ENCODE peak calls at places on chromosome 5, in four cellular contexts. One of them, this sample, is unnamed.

GRCh38 chr5:90562331-90562730 is 3.7 kb downstream of the ADGRV1 start:
- DNase-seq in uterus: no peak
- DNase-seq in fibroblast of pulmonary artery: no peak
- DNase-seq in foreskin fibroblast: no peak
- DNase-seq in this sample: no peak

GRCh38 chr5:10999714-11000113 is 238.7 kb upstream of the DAP start:
- DNase-seq in fibroblast of pulmonary artery: no peak
- DNase-seq in uterus: no peak
- DNase-seq in foreskin fibroblast: no peak
- DNase-seq in this sample: no peak

GRCh38 chr5:81544351-81545001 is 150.5 kb upstream of the ACOT12 start:
- DNase-seq in foreskin fibroblast: no peak
- DNase-seq in fibroblast of pulmonary artery: peak
- DNase-seq in uterus: no peak
- DNase-seq in this sample: no peak

GRCh38 chr5:38634961-38635369 is 78.5 kb upstream of the LIFR start:
- DNase-seq in fibroblast of pulmonary artery: peak
- DNase-seq in uterus: no peak
- DNase-seq in foreskin fibroblast: no peak
- DNase-seq in this sample: no peak

GRCh38 chr5:158451203-158451982 is 592.4 kb upstream of the CLINT1 start:
- DNase-seq in fibroblast of pulmonary artery: peak
- DNase-seq in foreskin fibroblast: peak
- DNase-seq in uterus: peak
- DNase-seq in this sample: peak

GRCh38 chr5:59485629-59486439 is 407.7 kb downstream of the PDE4D start:
- DNase-seq in fibroblast of pulmonary artery: no peak
- DNase-seq in uterus: no peak
- DNase-seq in foreskin fibroblast: no peak
- DNase-seq in this sample: no peak

GRCh38 chr5:135333737-135334515 is 65.1 kb downstream of the MACROH2A1 start:
- DNase-seq in fibroblast of pulmonary artery: no peak
- DNase-seq in uterus: no peak
- DNase-seq in foreskin fibroblast: no peak
- DNase-seq in this sample: no peak

GRCh38 chr5:147743686-147744332 is 38.7 kb downstream of the JAKMIP2 start:
- DNase-seq in fibroblast of pulmonary artery: no peak
- DNase-seq in foreskin fibroblast: no peak
- DNase-seq in uterus: peak
- DNase-seq in this sample: no peak

GRCh38 chr5:119019431-119020348 is 31.3 kb upstream of the DTWD2 start:
- DNase-seq in foreskin fibroblast: no peak
- DNase-seq in uterus: no peak
- DNase-seq in fibroblast of pulmonary artery: no peak
- DNase-seq in this sample: no peak

GRCh38 chr5:141825836-141826560 is 52.2 kb downstream of the PCDH1 start:
- DNase-seq in foreskin fibroblast: no peak
- DNase-seq in fibroblast of pulmonary artery: no peak
- DNase-seq in uterus: no peak
- DNase-seq in this sample: no peak

GRCh38 chr5:147390654-147391053 is 119.2 kb downstream of the DPYSL3 start:
- DNase-seq in uterus: no peak
- DNase-seq in fibroblast of pulmonary artery: no peak
- DNase-seq in foreskin fibroblast: no peak
- DNase-seq in this sample: no peak

GRCh38 chr5:76930083-76930482 is 22.8 kb upstream of the CRHBP start:
- DNase-seq in uterus: no peak
- DNase-seq in foreskin fibroblast: no peak
- DNase-seq in fibroblast of pulmonary artery: no peak
- DNase-seq in this sample: no peak

GRCh38 chr5:118506453-118506852 is 481.9 kb downstream of the DTWD2 start:
- DNase-seq in fibroblast of pulmonary artery: no peak
- DNase-seq in foreskin fibroblast: no peak
- DNase-seq in uterus: no peak
- DNase-seq in this sample: no peak

GRCh38 chr5:39256472-39256871 is 37.1 kb upstream of the FYB1 start:
- DNase-seq in fibroblast of pulmonary artery: peak
- DNase-seq in foreskin fibroblast: peak
- DNase-seq in uterus: no peak
- DNase-seq in this sample: peak

GRCh38 chr5:14164764-14165163 is 21.6 kb downstream of the TRIO start:
- DNase-seq in fibroblast of pulmonary artery: no peak
- DNase-seq in uterus: no peak
- DNase-seq in foreskin fibroblast: peak
- DNase-seq in this sample: no peak

GRCh38 chr5:181189363-181189961 is 15.5 kb downstream of the TRIM7 start:
- DNase-seq in uterus: no peak
- DNase-seq in fibroblast of pulmonary artery: peak
- DNase-seq in foreskin fibroblast: no peak
- DNase-seq in this sample: peak

GRCh38 chr5:98791928-98792580 is 18.6 kb downstream of the RGMB start:
- DNase-seq in uterus: no peak
- DNase-seq in fibroblast of pulmonary artery: no peak
- DNase-seq in foreskin fibroblast: no peak
- DNase-seq in this sample: no peak

GRCh38 chr5:69231851-69232250 is 2.8 kb upstream of the CDK7 start:
- DNase-seq in uterus: no peak
- DNase-seq in fibroblast of pulmonary artery: no peak
- DNase-seq in foreskin fibroblast: no peak
- DNase-seq in this sample: no peak

GRCh38 chr5:126736141-126736540 is 40.8 kb upstream of the LMNB1 start:
- DNase-seq in fibroblast of pulmonary artery: no peak
- DNase-seq in foreskin fibroblast: no peak
- DNase-seq in uterus: no peak
- DNase-seq in this sample: no peak

GRCh38 chr5:6705088-6705487 is 8.1 kb upstream of the TENT4A start:
- DNase-seq in uterus: no peak
- DNase-seq in fibroblast of pulmonary artery: no peak
- DNase-seq in foreskin fibroblast: no peak
- DNase-seq in this sample: no peak

DNA sequence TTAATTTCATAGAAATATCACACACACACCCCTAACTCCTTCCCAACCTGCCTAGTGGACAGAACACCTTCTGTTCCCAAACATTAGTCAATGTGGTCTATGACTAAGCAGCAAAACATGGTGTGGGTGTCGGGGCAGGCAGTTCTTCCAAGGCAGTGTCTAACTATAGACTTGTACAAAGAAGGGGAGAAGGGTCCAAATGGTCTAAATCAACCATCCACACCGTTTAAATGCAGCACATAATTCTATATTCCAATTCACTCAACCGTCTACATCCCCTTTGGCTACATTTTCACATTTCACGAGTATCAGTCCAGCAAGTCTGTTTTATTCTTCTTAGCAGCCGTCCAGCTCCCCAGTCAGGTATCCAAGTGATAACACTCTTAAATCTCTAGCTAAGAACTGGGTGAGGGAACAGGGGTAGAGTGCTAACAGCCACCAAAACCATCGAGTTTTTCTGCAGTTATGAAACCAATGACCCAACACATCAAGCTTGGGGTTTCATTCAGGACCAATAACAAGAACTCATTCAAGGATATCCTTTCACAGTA is 3.4 kb downstream of the ZNF608 start:
- DNase-seq in foreskin fibroblast: peak
- DNase-seq in uterus: peak
- DNase-seq in fibroblast of pulmonary artery: peak
- DNase-seq in this sample: peak
- H3K4me3 ChIP-seq in foreskin fibroblast: peak
- H3K4me3 ChIP-seq in uterus: peak
- H3K4me3 ChIP-seq in fibroblast of pulmonary artery: peak
- H3K4me3 ChIP-seq in this sample: peak

DNA sequence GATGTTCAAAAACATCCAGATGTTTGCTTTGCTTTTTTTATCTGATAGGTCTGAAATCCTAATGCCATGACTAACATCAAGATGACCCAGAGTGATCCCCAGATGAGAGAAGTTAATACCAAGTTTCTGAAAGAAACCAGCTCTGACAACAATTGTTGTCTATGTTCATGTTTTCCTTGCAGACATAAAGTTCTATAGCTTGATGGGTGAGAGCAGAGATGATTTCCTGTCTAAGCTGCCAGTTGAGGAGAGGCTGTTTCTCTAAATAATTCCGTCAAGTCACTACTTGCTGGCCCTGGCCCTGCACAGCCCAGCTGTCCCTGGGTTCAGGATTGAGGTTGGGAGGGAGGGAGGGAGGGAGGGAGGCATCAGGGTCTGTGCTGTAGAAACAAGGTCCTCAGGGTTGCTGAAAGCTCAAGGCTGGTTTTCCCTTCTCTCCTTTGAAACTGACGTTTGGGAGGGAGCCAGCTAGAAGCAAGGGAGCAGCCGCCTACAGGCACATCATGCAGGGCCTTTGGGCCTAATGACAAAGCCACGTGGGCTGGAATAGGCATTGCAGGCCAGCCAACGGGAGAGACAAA is 3.9 kb downstream of the SPARC start:
- DNase-seq in fibroblast of pulmonary artery: no peak
- DNase-seq in uterus: no peak
- DNase-seq in foreskin fibroblast: no peak
- DNase-seq in this sample: no peak
- TF ChIP-seq CTCF in fibroblast of pulmonary artery: no peak
- TF ChIP-seq CTCF in uterus: no peak
- TF ChIP-seq CTCF in foreskin fibroblast: no peak
- TF ChIP-seq CTCF in this sample: no peak

GRCh38 chr5:88877826-88878225 is 5.2 kb downstream of the MEF2C start:
- DNase-seq in uterus: no peak
- DNase-seq in foreskin fibroblast: no peak
- DNase-seq in fibroblast of pulmonary artery: peak
- DNase-seq in this sample: no peak
- H3K4me3 ChIP-seq in uterus: no peak
- H3K4me3 ChIP-seq in foreskin fibroblast: no peak
- H3K4me3 ChIP-seq in fibroblast of pulmonary artery: no peak
- H3K4me3 ChIP-seq in this sample: no peak

DNA sequence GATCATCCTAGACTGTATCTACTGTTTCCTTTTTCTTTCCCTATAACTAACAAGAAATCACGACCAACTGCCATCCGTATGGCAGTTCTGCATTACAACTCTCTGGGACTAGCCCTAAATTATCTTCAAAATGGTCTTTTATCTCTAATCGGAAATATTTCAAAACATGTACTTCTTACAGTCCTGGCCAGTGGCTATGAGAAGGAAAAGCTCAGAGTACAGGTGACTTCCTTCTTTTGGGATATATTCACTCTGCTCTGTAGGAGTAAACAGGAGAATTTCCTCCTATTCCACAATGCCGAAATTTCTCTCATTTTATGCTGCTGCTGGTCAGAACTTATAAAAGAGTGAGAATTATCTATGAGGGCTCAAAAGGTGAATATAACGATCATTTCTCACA is 1.8 kb upstream of the SEPTIN8 start:
- DNase-seq in uterus: no peak
- DNase-seq in foreskin fibroblast: no peak
- DNase-seq in fibroblast of pulmonary artery: no peak
- DNase-seq in this sample: no peak
- TF ChIP-seq CTCF in uterus: no peak
- TF ChIP-seq CTCF in foreskin fibroblast: no peak
- TF ChIP-seq CTCF in fibroblast of pulmonary artery: no peak
- TF ChIP-seq CTCF in this sample: no peak

DNA sequence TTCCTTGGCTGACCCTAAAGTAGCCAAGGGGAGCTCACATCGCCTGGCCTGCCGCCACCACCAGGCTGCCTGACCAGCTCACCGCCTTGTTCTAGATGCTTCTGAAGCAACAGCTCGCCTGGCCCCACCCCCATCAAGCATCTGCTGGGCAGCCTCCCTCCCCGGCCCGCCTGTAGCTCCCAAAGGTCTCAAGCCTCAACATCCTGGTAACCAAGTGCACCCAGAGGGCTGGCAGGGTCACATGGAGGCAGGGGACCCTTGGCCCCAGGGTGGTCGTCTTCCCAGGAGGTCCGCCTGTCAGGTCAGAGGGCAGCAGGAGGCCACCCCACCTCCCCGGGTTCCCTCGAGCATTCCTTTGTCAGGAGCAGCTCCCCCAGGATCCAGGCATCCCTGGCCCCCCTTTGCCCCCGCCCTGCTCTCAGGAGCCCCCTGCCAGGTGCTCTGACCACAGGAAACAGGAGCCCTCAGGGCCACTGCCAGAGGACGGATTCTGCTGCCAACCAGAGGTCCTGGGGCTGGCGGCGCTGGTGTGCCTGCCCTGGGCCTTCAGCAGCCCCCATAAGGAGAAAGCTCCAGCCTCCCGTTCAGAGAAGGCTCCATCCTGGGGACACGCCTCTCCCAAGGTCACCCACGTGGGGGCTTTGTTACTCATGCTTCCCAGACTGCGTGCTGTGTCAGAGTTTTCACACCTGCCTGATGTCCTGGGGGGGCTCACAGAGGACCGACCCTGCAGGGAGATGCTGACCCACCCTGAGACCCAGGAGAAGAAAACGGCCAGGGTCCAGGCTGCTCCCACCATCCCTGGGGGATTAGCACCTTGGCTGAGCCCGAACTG is 3.5 kb upstream of the LRRC14B start:
- DNase-seq in uterus: no peak
- DNase-seq in fibroblast of pulmonary artery: no peak
- DNase-seq in foreskin fibroblast: no peak
- DNase-seq in this sample: no peak
- H3K4me3 ChIP-seq in uterus: peak
- H3K4me3 ChIP-seq in fibroblast of pulmonary artery: no peak
- H3K4me3 ChIP-seq in foreskin fibroblast: no peak
- H3K4me3 ChIP-seq in this sample: no peak

DNA sequence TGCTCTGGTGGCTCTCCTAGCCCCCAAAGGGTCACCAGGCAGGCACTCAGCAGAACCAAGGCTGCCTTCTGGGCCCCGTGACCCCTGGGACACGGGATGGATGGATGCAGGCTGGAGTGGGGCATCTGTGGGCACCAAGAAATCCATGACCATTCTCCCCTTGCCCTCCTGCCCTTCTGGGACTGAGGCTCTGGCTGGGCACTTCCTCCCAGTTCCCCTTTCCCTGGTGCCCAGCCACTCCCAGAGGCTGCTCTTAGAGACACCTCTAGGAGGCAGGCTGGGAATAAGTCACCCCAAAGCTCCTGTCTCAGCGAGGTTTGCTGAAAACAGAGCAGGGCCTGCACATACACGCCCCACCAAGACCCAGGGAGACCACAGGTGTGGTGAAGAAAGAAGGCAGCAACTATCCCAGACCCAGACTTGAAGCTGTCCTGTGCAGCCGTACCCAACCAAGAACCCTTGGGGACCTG is 943 bp downstream of the STING1 start:
- DNase-seq in foreskin fibroblast: peak
- DNase-seq in fibroblast of pulmonary artery: peak
- DNase-seq in uterus: peak
- DNase-seq in this sample: peak
- TF ChIP-seq CTCF in foreskin fibroblast: peak
- TF ChIP-seq CTCF in fibroblast of pulmonary artery: peak
- TF ChIP-seq CTCF in uterus: peak
- TF ChIP-seq CTCF in this sample: no peak

DNA sequence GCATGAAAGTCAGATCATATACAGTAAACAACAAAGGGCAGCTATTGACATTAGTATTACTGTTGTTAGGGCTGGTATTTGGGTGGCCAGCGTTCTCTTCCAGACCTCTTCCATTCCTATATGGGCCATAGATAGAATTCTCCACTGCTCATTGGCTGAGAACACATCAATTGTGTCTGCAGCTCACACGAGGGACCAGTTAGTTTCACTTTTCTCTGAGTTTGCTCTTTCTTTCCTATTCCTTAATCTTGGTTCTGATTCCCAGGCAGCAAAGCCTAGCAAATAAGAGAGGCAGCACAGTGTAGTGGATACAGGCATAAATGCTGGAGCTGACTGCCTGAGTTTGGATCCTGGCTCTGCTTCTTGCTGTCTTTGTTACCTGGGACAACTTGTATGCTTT is 476.4 kb downstream of the SPOCK1 start:
- DNase-seq in fibroblast of pulmonary artery: peak
- DNase-seq in foreskin fibroblast: no peak
- DNase-seq in uterus: no peak
- DNase-seq in this sample: no peak
- H3K4me3 ChIP-seq in fibroblast of pulmonary artery: no peak
- H3K4me3 ChIP-seq in foreskin fibroblast: no peak
- H3K4me3 ChIP-seq in uterus: no peak
- H3K4me3 ChIP-seq in this sample: no peak

This sample was measured in transverse colon.